ENCODE peak calls at places on chromosomes 5 and 9, in eight cellular contexts. V is fibroblast of pulmonary artery; S is dermis blood vessel endothelial cell; Q is stimulated activated CD8-positive, alpha-beta memory T cell treated with anti-CD3 and anti-CD28 coated beads, Interleukin-4, amount 100 ng/mL, for 1 hour; T is effector memory CD4-positive, alpha-beta T cell; Y is nucleus accumbens; G is naive B cell; L is nephron progenitor cell. A is an unnamed sample.
A peak's percentile ranks its signal among the peaks of the same experiment; 100 is the strongest.

GRCh38 chr5:108324886-108325285 is 57.0 kb downstream of the FBXL17 start:
- DNase-seq in V (no peak), S (no peak), Q (no peak), T (no peak), Y (no peak), G (no peak), L (no peak), A (no peak)

GRCh38 chr9:33165263-33166151 is 1.6 kb downstream of the B4GALT1 start:
- DNase-seq in V (peak; percentile 98), S (peak; percentile 41), Q (no peak), T (no peak), Y (no peak), G (no peak), L (no peak), A (no peak)

GRCh38 chr9:12631866-12632265 is 61.3 kb upstream of the TYRP1 start:
- DNase-seq in V (no peak), S (no peak), Q (no peak), T (no peak), Y (no peak), G (no peak), L (no peak), A (no peak)

GRCh38 chr5:1867114-1867814 is 15.5 kb downstream of the IRX4 start:
- DNase-seq in V (peak; percentile 7), S (no peak), Q (no peak), T (no peak), Y (no peak), G (no peak), L (no peak), A (no peak)

GRCh38 chr5:73451218-73452130 is 2.9 kb upstream of the FOXD1 start:
- DNase-seq in V (peak; percentile 59), S (peak; percentile 75), Q (peak; percentile 37), T (peak; percentile 47), Y (peak; percentile 28), G (peak; percentile 18), L (peak; percentile 92), A (peak; percentile 51)

GRCh38 chr5:89534331-89534730 is 651.3 kb upstream of the MEF2C start:
- DNase-seq in V (peak; percentile 20), S (no peak), Q (no peak), T (no peak), Y (no peak), G (no peak), L (no peak), A (no peak)

GRCh38 chr9:92247981-92248380 is 45.5 kb downstream of the IARS1 start:
- DNase-seq in V (no peak), S (no peak), Q (no peak), T (no peak), Y (no peak), G (no peak), L (no peak), A (no peak)

GRCh38 chr9:127081250-127082185 is 40.9 kb downstream of the ANGPTL2 start:
- DNase-seq in V (no peak), S (no peak), Q (no peak), T (no peak), Y (no peak), G (no peak), L (no peak), A (no peak)

GRCh38 chr9:37776328-37776727 is 8.5 kb downstream of the EXOSC3 start:
- DNase-seq in V (peak; percentile 12), S (no peak), Q (no peak), T (no peak), Y (no peak), G (no peak), L (no peak), A (no peak)

GRCh38 chr9:737400-738120 is 103.9 kb upstream of the DMRT1 start:
- DNase-seq in V (no peak), S (no peak), Q (no peak), T (no peak), Y (no peak), G (no peak), L (no peak), A (no peak)

GRCh38 chr5:62206150-62206829 is 99.7 kb upstream of the KIF2A start:
- DNase-seq in V (peak; percentile 6), S (peak; percentile 2), Q (no peak), T (no peak), Y (peak; percentile 3), G (no peak), L (peak; percentile 18), A (no peak)

GRCh38 chr9:121599186-121599871 is 52.1 kb upstream of the DAB2IP start:
- DNase-seq in V (peak; percentile 20), S (peak; percentile 38), Q (no peak), T (no peak), Y (peak; percentile 25), G (no peak), L (peak; percentile 87), A (no peak)

GRCh38 chr5:123119334-123119986 is 30.4 kb downstream of the PRDM6 start:
- DNase-seq in V (peak; percentile 61), S (no peak), Q (no peak), T (no peak), Y (no peak), G (no peak), L (peak; percentile 42), A (no peak)

GRCh38 chr5:89437450-89438435 is 554.8 kb upstream of the MEF2C start:
- DNase-seq in V (no peak), S (no peak), Q (no peak), T (no peak), Y (no peak), G (no peak), L (no peak), A (no peak)

GRCh38 chr9:95157491-95158151 is 159.9 kb downstream of the FANCC start:
- DNase-seq in V (peak; percentile 94), S (no peak), Q (no peak), T (no peak), Y (no peak), G (no peak), L (no peak), A (no peak)

A was measured in activated T-helper 9 cell treated with anti-CD3 and anti-CD28 coated beads, Interleukin-2, amount 50 U/mL, for 16 hours.